ENCODE peak calls at places on chromosomes 16 and 17, in four cellular contexts. W is K562, A is H1, T is SK-N-SH. B is an unnamed sample.

GRCh38 chr17:16013943-16014407 is 14.4 kb downstream of the TTC19 start:
- DNase-seq in W (no peak), A (no peak), T (peak), B (no peak)

GRCh38 chr17:79645777-79646088 is 34.9 kb upstream of the RBFOX3 start:
- DNase-seq in A (peak), T (no peak), W (no peak), B (no peak)

GRCh38 chr17:66123163-66123562 is 68.8 kb downstream of the CEP112 start:
- DNase-seq in W (no peak), T (no peak), A (no peak), B (no peak)

GRCh38 chr16:79592150-79592549 is 8.4 kb downstream of the MAF start:
- DNase-seq in T (no peak), W (no peak), A (no peak), B (no peak)

GRCh38 chr16:22425036-22425801 is 50.8 kb upstream of the CDR2 start:
- DNase-seq in A (peak), T (no peak), W (no peak), B (no peak)

GRCh38 chr16:24013733-24014645 is 178.2 kb downstream of the PRKCB start:
- DNase-seq in W (no peak), A (no peak), T (no peak), B (no peak)

GRCh38 chr16:23640669-23640958 is 496 bp downstream of the PALB2 start:
- DNase-seq in T (peak), A (no peak), W (no peak), B (no peak)

GRCh38 chr17:30476726-30477082 is 504 bp upstream of the GOSR1 start:
- DNase-seq in W (peak), A (peak), T (no peak), B (no peak)

GRCh38 chr16:4091638-4092037 is 24.6 kb downstream of the ADCY9 start:
- DNase-seq in W (no peak), A (no peak), T (no peak), B (no peak)

GRCh38 chr17:70095455-70095854 is 20.4 kb downstream of the KCNJ16 start:
- DNase-seq in W (no peak), A (no peak), T (no peak), B (no peak)

GRCh38 chr16:67529639-67530012 is 997 bp downstream of the RIPOR1 start:
- DNase-seq in A (no peak), T (peak), W (no peak), B (no peak)

GRCh38 chr17:8459109-8459508 is 23.4 kb downstream of the NDEL1 start:
- DNase-seq in A (no peak), T (no peak), W (no peak), B (no peak)

GRCh38 chr16:3762080-3762750 is 44.9 kb upstream of the TRAP1 start:
- DNase-seq in W (no peak), T (peak), A (no peak), B (no peak)

GRCh38 chr16:80541306-80541694 is 507 bp downstream of the DYNLRB2 start:
- DNase-seq in A (no peak), T (no peak), W (no peak), B (no peak)

GRCh38 chr17:82105882-82106696 is 8.1 kb upstream of the FASN start:
- DNase-seq in A (peak), W (peak), T (peak), B (peak)

GRCh38 chr16:86044241-86044671 is 145.3 kb downstream of the IRF8 start:
- DNase-seq in W (peak), T (peak), A (peak), B (peak)

GRCh38 chr16:83723244-83723643 is 84.5 kb upstream of the HSBP1 start:
- DNase-seq in A (no peak), T (no peak), W (no peak), B (no peak)

GRCh38 chr16:87468550-87468949 is 24.3 kb downstream of the ZCCHC14 start:
- DNase-seq in T (peak), A (no peak), W (no peak), B (no peak)

GRCh38 chr17:66357037-66357436 is 54.6 kb downstream of the PRKCA start:
- DNase-seq in W (no peak), T (no peak), A (no peak), B (no peak)

GRCh38 chr16:22192261-22193133 is 13.6 kb upstream of the EEF2K start:
- DNase-seq in W (peak), T (no peak), A (no peak), B (no peak)

GRCh38 chr17:7686221-7687071 is 844 bp downstream of the TP53 start:
- DNase-seq in A (peak), W (peak), T (peak), B (peak)

GRCh38 chr17:41475421-41475820 is 5.5 kb downstream of the KRT35 start:
- DNase-seq in W (no peak), T (no peak), A (no peak), B (no peak)

GRCh38 chr17:4934173-4934979 is 2.3 kb downstream of the GP1BA start:
- DNase-seq in W (peak), A (no peak), T (peak), B (peak)

GRCh38 chr16:576823-577201 is 7.0 kb downstream of the PIGQ start:
- DNase-seq in T (peak), A (peak), W (peak), B (peak)

GRCh38 chr17:50219345-50219744 is 17.9 kb upstream of the COL1A1 start:
- DNase-seq in W (no peak), A (no peak), T (no peak), B (no peak)

GRCh38 chr17:73548620-73549311 is 95.5 kb downstream of the SDK2 start:
- DNase-seq in A (no peak), T (no peak), W (no peak), B (no peak)

GRCh38 chr16:19566362-19566761 is 10.9 kb downstream of the VPS35L start:
- DNase-seq in A (no peak), T (no peak), W (no peak), B (no peak)

GRCh38 chr17:29597361-29598172 is 4.6 kb downstream of the ANKRD13B start:
- DNase-seq in W (no peak), A (peak), T (no peak), B (no peak)

GRCh38 chr16:66918803-66919568 is at the start of gene CDH16:
- DNase-seq in W (no peak), T (no peak), A (no peak), B (no peak)

GRCh38 chr17:12667299-12667958 is 1.7 kb downstream of the MYOCD start:
- DNase-seq in W (no peak), T (peak), A (peak), B (peak)

GRCh38 chr16:72124761-72125634 is 31.4 kb downstream of the DHX38 start:
- DNase-seq in A (peak), W (peak), T (peak), B (peak)

GRCh38 chr16:71230122-71230845 is at the start of gene HYDIN:
- DNase-seq in W (peak), A (peak), T (peak), B (peak)

GRCh38 chr17:15890279-15890892 is 54.5 kb upstream of the ADORA2B start:
- DNase-seq in W (no peak), T (no peak), A (no peak), B (no peak)

GRCh38 chr17:28717578-28718316 is at the start of gene RAB34:
- DNase-seq in T (no peak), A (peak), W (no peak), B (peak)

DNA sequence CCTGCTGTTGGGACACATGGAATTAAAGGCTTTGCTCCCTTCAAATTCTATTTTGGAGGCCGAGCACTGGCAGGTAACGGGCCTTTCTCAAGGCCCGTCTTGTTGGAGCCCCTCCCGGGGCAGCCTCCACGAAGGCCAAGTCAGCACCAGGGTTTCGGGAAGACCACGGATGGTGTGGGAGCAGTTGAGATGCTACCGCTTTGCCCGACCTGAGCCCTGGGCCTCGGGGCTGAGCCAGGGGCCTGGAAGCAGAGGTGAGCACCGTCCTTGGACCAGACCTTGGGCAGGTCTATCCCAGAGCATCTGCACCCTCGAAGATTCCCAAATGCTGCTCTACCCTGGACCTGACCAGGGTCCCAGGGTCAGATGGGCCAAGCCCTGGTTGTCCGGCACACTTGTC is 23.0 kb downstream of the C17orf100 start:
- DNase-seq in A (no peak), W (no peak), T (no peak), B (no peak)
- TF ChIP-seq TEAD4 in A (no peak), W (no peak), T (no peak), B (no peak)

GRCh38 chr17:58271532-58271931 is 9.2 kb downstream of the MPO start:
- DNase-seq in A (no peak), T (no peak), W (no peak), B (no peak)

GRCh38 chr17:58272367-58273280 is 8.1 kb downstream of the MPO start:
- DNase-seq in W (no peak), A (peak), T (peak), B (no peak)

GRCh38 chr17:58268774-58269556 is 11.8 kb downstream of the MPO start:
- DNase-seq in W (no peak), A (peak), T (peak), B (no peak)

GRCh38 chr17:58269557-58270291 is 11.0 kb downstream of the MPO start:
- DNase-seq in T (peak), A (no peak), W (peak), B (no peak)

GRCh38 chr17:58270476-58271290 is 10.1 kb downstream of the MPO start:
- DNase-seq in W (peak), T (peak), A (peak), B (peak)
- TF ChIP-seq CTCF in W (peak), T (peak), A (peak), B (peak)

GRCh38 chr17:60311186-60311585 is 80.7 kb downstream of the USP32 start:
- DNase-seq in T (no peak), W (no peak), A (no peak), B (no peak)

GRCh38 chr17:60318830-60319229 is 73.1 kb downstream of the USP32 start:
- DNase-seq in A (no peak), W (no peak), T (no peak), B (no peak)

GRCh38 chr17:60315650-60316049 is 76.3 kb downstream of the USP32 start:
- DNase-seq in W (peak), T (no peak), A (no peak), B (no peak)

GRCh38 chr17:60311936-60312335 is 80.0 kb downstream of the USP32 start:
- DNase-seq in T (no peak), W (no peak), A (no peak), B (no peak)

GRCh38 chr17:60314423-60314822 is 77.5 kb downstream of the USP32 start:
- DNase-seq in W (no peak), T (no peak), A (no peak), B (no peak)
- TF ChIP-seq TEAD4 in W (no peak), T (no peak), A (no peak), B (no peak)

DNA sequence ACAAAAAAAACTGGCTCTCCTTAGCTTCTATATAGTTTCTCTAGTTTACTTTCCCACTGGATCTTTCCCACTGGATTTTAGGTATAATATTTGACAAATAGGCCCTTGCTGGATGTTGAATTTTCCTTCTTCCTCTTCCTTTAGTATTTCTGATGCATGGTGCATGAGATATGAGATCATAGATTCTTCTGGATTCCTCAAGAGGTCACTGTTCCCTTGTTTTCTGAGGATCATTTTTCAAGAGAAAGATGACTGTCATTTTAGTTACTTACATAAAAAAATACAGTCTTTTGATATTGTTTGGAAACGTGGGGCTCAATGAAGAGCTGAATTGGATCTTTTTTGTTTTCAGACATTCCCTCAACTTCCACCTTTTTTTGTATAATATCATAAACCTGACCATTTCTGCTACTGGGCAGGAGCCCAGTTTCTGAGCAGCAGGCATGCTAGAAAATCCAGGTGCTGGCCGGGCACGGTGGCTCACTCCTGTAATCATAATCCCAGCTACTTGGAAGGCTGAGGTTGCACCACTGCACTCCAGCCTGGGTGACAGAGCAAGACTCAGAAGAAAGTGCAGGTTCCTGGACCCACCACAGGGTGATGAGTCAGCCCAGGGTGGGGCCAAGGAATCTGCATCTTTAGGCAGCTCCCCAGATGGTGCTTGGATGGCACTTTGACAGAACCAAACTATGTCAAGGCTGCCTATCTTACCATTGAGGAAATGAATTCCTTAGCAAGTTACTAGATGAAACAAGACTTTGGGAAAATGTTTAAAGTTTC is 70.3 kb downstream of the SDR42E1 start:
- DNase-seq in W (no peak), A (peak), T (peak), B (no peak)
- TF ChIP-seq CTCF in W (peak), A (peak), T (peak), B (peak)

GRCh38 chr17:44916059-44916780 is 920 bp upstream of the GFAP start:
- DNase-seq in W (no peak), T (peak), A (no peak), B (no peak)

GRCh38 chr17:44917456-44917855 is 2.2 kb upstream of the GFAP start:
- DNase-seq in W (no peak), A (no peak), T (no peak), B (no peak)

GRCh38 chr17:44919411-44919810 is 4.1 kb upstream of the GFAP start:
- DNase-seq in A (no peak), T (no peak), W (no peak), B (peak)

GRCh38 chr17:44916781-44917241 is 1.5 kb upstream of the GFAP start:
- DNase-seq in T (peak), A (no peak), W (no peak), B (no peak)

GRCh38 chr17:44918006-44918405 is 2.7 kb upstream of the GFAP start:
- DNase-seq in W (no peak), T (no peak), A (no peak), B (no peak)
- TF ChIP-seq TEAD4 in W (no peak), T (no peak), A (no peak), B (no peak)

DNA sequence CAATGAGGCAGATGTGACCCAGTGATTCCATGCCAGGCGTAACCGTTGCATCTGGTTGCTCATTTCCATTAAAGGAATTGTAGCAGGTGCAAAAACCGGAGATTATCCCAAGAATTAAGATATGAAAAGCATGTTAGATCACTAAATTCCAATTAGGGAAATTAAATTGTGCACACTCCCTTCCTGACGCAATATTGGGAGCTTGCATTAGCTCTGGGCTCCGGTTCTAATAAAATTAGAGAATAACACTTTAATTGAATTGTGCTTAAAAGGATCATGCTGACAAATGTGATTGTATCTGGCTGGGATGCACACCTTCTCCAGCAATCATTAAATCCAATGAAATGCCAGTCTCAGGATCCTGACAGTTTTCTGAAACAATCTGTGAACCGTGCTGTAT is 38.1 kb downstream of the IRX5 start:
- DNase-seq in A (no peak), T (no peak), W (no peak), B (no peak)
- TF ChIP-seq CTCF in A (no peak), T (no peak), W (no peak), B (no peak)

GRCh38 chr17:76350463-76350862 is 3.3 kb downstream of the PRPSAP1 start:
- DNase-seq in W (no peak), T (no peak), A (no peak), B (no peak)
- TF ChIP-seq TEAD4 in W (no peak), T (no peak), A (no peak), B (no peak)

B was measured in WTC11.